ENCODE peak calls at places on chromosomes 13 and 19, in nine cellular contexts. E, V, T, J, Q, G, H, C and U are unnamed samples.

GRCh38 chr19:6198896-6199239 is 63.4 kb downstream of the ACSBG2 start:
- DNase-seq in E (no peak), V (peak), T (no peak), J (no peak), Q (no peak), G (no peak), H (no peak), C (peak), U (no peak)

GRCh38 chr19:55289117-55289796 is 5.5 kb downstream of the BRSK1 start:
- DNase-seq in E (no peak), V (peak), T (no peak), J (peak), Q (no peak), G (no peak), H (no peak), C (no peak), U (no peak)

GRCh38 chr13:74173822-74174221 is 39.6 kb upstream of the KLF12 start:
- DNase-seq in E (no peak), V (no peak), T (no peak), J (no peak), Q (no peak), G (no peak), H (no peak), C (no peak), U (no peak)

GRCh38 chr13:93227280-93227905 is 786 bp downstream of the GPC6 start:
- DNase-seq in E (no peak), V (peak), T (peak), J (peak), Q (no peak), G (peak), H (no peak), C (no peak), U (no peak)

GRCh38 chr13:81406022-81406421 is 1065.1 kb upstream of the SPRY2 start:
- DNase-seq in E (no peak), V (no peak), T (no peak), J (no peak), Q (no peak), G (no peak), H (no peak), C (no peak), U (no peak)

GRCh38 chr19:4633140-4633967 is 6.0 kb upstream of the TNFAIP8L1 start:
- DNase-seq in E (peak), V (peak), T (peak), J (peak), Q (no peak), G (peak), H (no peak), C (peak), U (no peak)

GRCh38 chr13:73074101-73074500 is 15.3 kb downstream of the KLF5 start:
- DNase-seq in E (no peak), V (no peak), T (no peak), J (peak), Q (no peak), G (no peak), H (no peak), C (no peak), U (no peak)

GRCh38 chr19:56942749-56943148 is 102.2 kb upstream of the PEG3 start:
- DNase-seq in E (no peak), V (peak), T (no peak), J (peak), Q (peak), G (no peak), H (no peak), C (peak), U (no peak)

GRCh38 chr13:111177803-111178389 is 62.8 kb downstream of the ARHGEF7 start:
- DNase-seq in E (no peak), V (peak), T (no peak), J (no peak), Q (no peak), G (peak), H (no peak), C (no peak), U (no peak)

GRCh38 chr13:26228080-26228479 is 6.0 kb upstream of the RNF6 start:
- DNase-seq in E (no peak), V (no peak), T (no peak), J (no peak), Q (no peak), G (no peak), H (no peak), C (no peak), U (no peak)

GRCh38 chr19:2578911-2579677 is 103.2 kb downstream of the GADD45B start:
- DNase-seq in E (peak), V (peak), T (no peak), J (peak), Q (peak), G (peak), H (peak), C (no peak), U (no peak)

GRCh38 chr19:2575734-2576481 is 100.0 kb downstream of the GADD45B start:
- DNase-seq in E (no peak), V (peak), T (no peak), J (peak), Q (peak), G (peak), H (peak), C (no peak), U (no peak)

GRCh38 chr19:2579678-2580280 is 103.9 kb downstream of the GADD45B start:
- DNase-seq in E (no peak), V (no peak), T (no peak), J (no peak), Q (no peak), G (no peak), H (no peak), C (no peak), U (no peak)

GRCh38 chr19:2577722-2578335 is 101.9 kb downstream of the GADD45B start:
- DNase-seq in E (no peak), V (no peak), T (no peak), J (no peak), Q (peak), G (no peak), H (peak), C (no peak), U (no peak)

DNA sequence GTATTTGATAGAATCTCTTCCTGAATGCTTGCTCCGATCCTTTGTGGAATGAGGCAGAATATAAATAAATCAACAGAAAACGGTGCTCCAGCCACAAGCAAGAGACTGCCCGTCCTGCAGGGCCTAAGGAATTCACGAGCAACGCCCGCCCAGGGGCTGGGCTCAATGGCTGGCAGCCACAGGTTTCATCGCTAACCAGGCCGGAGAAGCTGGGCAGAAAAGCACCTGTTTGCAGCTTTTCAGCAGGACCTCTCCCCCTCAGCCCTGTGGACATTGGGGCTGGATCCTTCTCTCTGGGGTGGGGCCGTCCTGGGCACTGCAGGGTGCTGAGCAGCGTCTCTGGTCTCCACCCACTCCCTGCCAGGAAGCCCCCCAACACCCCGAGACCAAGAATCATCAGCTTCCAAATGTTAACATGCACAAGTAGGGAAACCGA is 102.5 kb downstream of the GADD45B start:
- DNase-seq in E (peak), V (peak), T (peak), J (no peak), Q (peak), G (peak), H (no peak), C (no peak), U (no peak)
- H3K4me3 ChIP-seq in E (peak), V (peak), T (peak), J (peak), Q (peak), G (peak), H (peak), C (no peak), U (no peak)

DNA sequence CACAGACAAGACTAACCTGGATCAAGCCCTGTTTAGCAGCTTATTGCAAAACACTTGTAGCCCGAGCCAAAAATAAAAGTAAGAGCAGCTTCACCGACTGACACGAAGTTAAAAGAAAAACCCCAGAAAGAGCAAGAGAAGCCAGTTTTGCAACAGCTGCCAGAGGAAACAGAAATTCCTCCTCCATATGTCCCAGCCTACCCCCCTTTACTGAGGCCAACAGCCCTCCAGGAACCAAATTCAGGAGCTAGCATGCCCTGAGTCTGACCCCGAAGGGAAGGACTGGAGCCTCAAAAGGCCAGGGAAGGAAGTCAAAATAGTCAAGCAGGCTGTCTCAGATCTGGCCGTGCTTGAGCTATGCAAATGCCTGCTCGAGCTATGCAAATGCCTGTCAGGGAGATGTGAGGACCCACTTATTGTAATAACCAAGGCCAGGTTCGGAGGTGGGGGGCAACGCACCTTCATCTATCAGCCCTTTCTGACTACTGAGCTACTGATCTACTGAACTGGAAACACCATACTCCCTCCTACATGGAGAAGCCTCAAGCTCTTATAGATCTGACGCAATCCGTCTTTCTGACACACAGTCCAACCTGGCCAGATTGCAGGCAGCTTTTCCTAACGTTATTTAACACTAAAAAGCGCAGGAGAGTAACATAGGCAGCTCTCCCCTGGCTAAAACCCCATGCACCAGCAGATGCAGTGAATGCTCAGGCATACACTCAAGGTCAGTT is 6.7 kb downstream of the SIGLEC11 start:
- DNase-seq in E (peak), V (peak), T (no peak), J (no peak), Q (peak), G (no peak), H (peak), C (no peak), U (no peak)
- H3K4me3 ChIP-seq in E (peak), V (no peak), T (no peak), J (no peak), Q (no peak), G (no peak), H (no peak), C (no peak), U (no peak)

GRCh38 chr19:52190679-52191293 is 934 bp downstream of the PPP2R1A start:
- DNase-seq in E (peak), V (peak), T (no peak), J (peak), Q (no peak), G (peak), H (peak), C (peak), U (no peak)
- H3K4me3 ChIP-seq in E (peak), V (peak), T (peak), J (peak), Q (peak), G (peak), H (peak), C (peak), U (peak)

GRCh38 chr13:97347255-97347653 is 86.7 kb upstream of the RAP2A start:
- DNase-seq in E (no peak), V (no peak), T (no peak), J (no peak), Q (no peak), G (no peak), H (no peak), C (no peak), U (no peak)
- H3K4me3 ChIP-seq in E (no peak), V (no peak), T (no peak), J (no peak), Q (no peak), G (no peak), H (no peak), C (no peak), U (no peak)

GRCh38 chr19:51022526-51022925 is 3.0 kb upstream of the KLK10 start:
- DNase-seq in E (no peak), V (no peak), T (no peak), J (no peak), Q (no peak), G (no peak), H (no peak), C (no peak), U (no peak)

GRCh38 chr19:51018745-51019543 is 565 bp downstream of the KLK10 start:
- DNase-seq in E (peak), V (no peak), T (no peak), J (no peak), Q (no peak), G (no peak), H (no peak), C (no peak), U (no peak)

GRCh38 chr19:51020988-51021651 is 1.6 kb upstream of the KLK10 start:
- DNase-seq in E (peak), V (peak), T (no peak), J (peak), Q (no peak), G (peak), H (no peak), C (peak), U (no peak)

GRCh38 chr19:51016798-51017683 is 2.5 kb downstream of the KLK10 start:
- DNase-seq in E (peak), V (peak), T (no peak), J (peak), Q (peak), G (peak), H (no peak), C (peak), U (no peak)

DNA sequence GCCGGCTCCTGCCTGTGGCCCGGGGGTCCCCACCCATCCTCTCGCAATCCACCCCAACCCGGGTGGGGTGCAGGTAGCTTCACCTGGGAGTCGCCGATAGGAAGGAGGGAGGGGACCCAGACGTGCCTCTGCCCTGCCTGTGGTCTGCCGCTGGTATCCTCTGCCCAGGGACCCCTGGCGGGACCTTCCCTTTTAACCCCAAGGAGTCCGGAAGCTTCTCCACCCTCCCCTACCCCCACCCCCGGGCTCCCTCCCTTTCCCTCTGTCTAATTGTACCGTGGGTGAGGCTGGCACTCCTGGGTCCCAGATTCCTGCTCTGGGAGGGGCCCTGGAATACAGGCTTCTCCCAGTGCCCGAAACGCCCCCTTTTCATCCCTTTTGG is at the start of gene KLK10:
- DNase-seq in E (no peak), V (no peak), T (no peak), J (no peak), Q (no peak), G (no peak), H (no peak), C (no peak), U (no peak)
- H3K4me3 ChIP-seq in E (peak), V (no peak), T (peak), J (peak), Q (peak), G (no peak), H (peak), C (no peak), U (no peak)

GRCh38 chr13:99378985-99379734 is 72.0 kb upstream of the GPR183 start:
- DNase-seq in E (no peak), V (no peak), T (no peak), J (no peak), Q (no peak), G (no peak), H (no peak), C (peak), U (no peak)

GRCh38 chr13:99380402-99380801 is 73.2 kb upstream of the GPR183 start:
- DNase-seq in E (no peak), V (no peak), T (no peak), J (no peak), Q (no peak), G (no peak), H (no peak), C (no peak), U (no peak)

GRCh38 chr13:99382428-99383133 is 75.4 kb upstream of the GPR183 start:
- DNase-seq in E (peak), V (peak), T (no peak), J (no peak), Q (no peak), G (no peak), H (no peak), C (no peak), U (no peak)

GRCh38 chr13:99379856-99380255 is 72.7 kb upstream of the GPR183 start:
- DNase-seq in E (no peak), V (no peak), T (no peak), J (no peak), Q (no peak), G (no peak), H (no peak), C (no peak), U (no peak)

GRCh38 chr13:99380921-99381645 is 73.9 kb upstream of the GPR183 start:
- DNase-seq in E (no peak), V (no peak), T (no peak), J (no peak), Q (no peak), G (no peak), H (no peak), C (no peak), U (no peak)
- H3K4me3 ChIP-seq in E (no peak), V (no peak), T (no peak), J (no peak), Q (no peak), G (no peak), H (no peak), C (no peak), U (no peak)